ENCODE peak calls at places on chromosomes 11 and 22, in four cellular contexts. K, G, P and U are unnamed samples.

GRCh38 chr11:61279934-61280656 is 15.0 kb downstream of the VWCE start:
- DNase-seq in K (no peak), G (no peak), P (no peak), U (peak)

GRCh38 chr11:82864268-82864667 is 36.0 kb downstream of the PRCP start:
- DNase-seq in K (peak), G (peak), P (no peak), U (peak)

GRCh38 chr22:37057796-37058510 is 6.4 kb downstream of the KCTD17 start:
- DNase-seq in K (no peak), G (peak), P (no peak), U (peak)

GRCh38 chr11:61949169-61950034 is 749 bp upstream of the BEST1 start:
- DNase-seq in K (peak), G (peak), P (no peak), U (peak)

GRCh38 chr11:62556872-62557631 is 10.4 kb upstream of the AHNAK start:
- DNase-seq in K (peak), G (no peak), P (peak), U (peak)

GRCh38 chr11:134017773-134018430 is 51.0 kb upstream of the JAM3 start:
- DNase-seq in K (no peak), G (no peak), P (no peak), U (no peak)

GRCh38 chr11:87369888-87370287 is 332.2 kb downstream of the TMEM135 start:
- DNase-seq in K (no peak), G (no peak), P (no peak), U (no peak)

GRCh38 chr11:16936643-16937042 is 77.6 kb downstream of the PLEKHA7 start:
- DNase-seq in K (no peak), G (no peak), P (no peak), U (no peak)

GRCh38 chr11:111730871-111731591 is 35.2 kb downstream of the PPP2R1B start:
- DNase-seq in K (no peak), G (peak), P (no peak), U (peak)

GRCh38 chr11:117524784-117525183 is 197.1 kb downstream of the CEP164 start:
- DNase-seq in K (no peak), G (no peak), P (no peak), U (no peak)

GRCh38 chr11:128949791-128950454 is 7.3 kb upstream of the TP53AIP1 start:
- DNase-seq in K (no peak), G (no peak), P (no peak), U (no peak)

GRCh38 chr11:117281159-117281558 is 10.0 kb upstream of the BACE1-AS start:
- DNase-seq in K (no peak), G (no peak), P (no peak), U (no peak)

GRCh38 chr11:304915-305833 is 2.4 kb upstream of the IFITM2 start:
- DNase-seq in K (peak), G (peak), P (peak), U (no peak)

GRCh38 chr11:130668751-130669150 is 220.3 kb downstream of the ADAMTS15 start:
- DNase-seq in K (no peak), G (no peak), P (no peak), U (no peak)

GRCh38 chr22:17601031-17601430 is 27.5 kb downstream of the ATP6V1E1 start:
- DNase-seq in K (no peak), G (no peak), P (no peak), U (peak)

GRCh38 chr22:44668190-44668885 is 33.7 kb upstream of the PRR5 start:
- DNase-seq in K (no peak), G (peak), P (peak), U (peak)

GRCh38 chr22:44429941-44430587 is 68.0 kb downstream of the RTL6 start:
- DNase-seq in K (no peak), G (no peak), P (no peak), U (peak)

GRCh38 chr11:87463486-87464102 is 425.9 kb downstream of the TMEM135 start:
- DNase-seq in K (peak), G (no peak), P (no peak), U (no peak)

GRCh38 chr11:58926251-58926650 is 13.0 kb upstream of the GLYATL1 start:
- DNase-seq in K (no peak), G (no peak), P (no peak), U (no peak)

GRCh38 chr11:88352139-88352538 is 14.6 kb upstream of the CTSC start:
- DNase-seq in K (peak), G (no peak), P (no peak), U (no peak)

GRCh38 chr22:17479129-17479528 is 84.2 kb upstream of the SLC25A18 start:
- DNase-seq in K (no peak), G (no peak), P (no peak), U (no peak)

GRCh38 chr11:494761-495536 is 12.1 kb downstream of the RNH1 start:
- DNase-seq in K (no peak), G (peak), P (no peak), U (no peak)

GRCh38 chr11:2926611-2927492 is 2.4 kb downstream of the PHLDA2 start:
- DNase-seq in K (no peak), G (peak), P (no peak), U (peak)

GRCh38 chr22:25202290-25202921 is 2.7 kb downstream of the CRYBB3 start:
- DNase-seq in K (peak), G (peak), P (peak), U (no peak)

GRCh38 chr11:120013325-120014250 is 124.3 kb downstream of the TRIM29 start:
- DNase-seq in K (peak), G (peak), P (no peak), U (no peak)